ENCODE peak calls at places on chromosome 18, in four cellular contexts. R is astrocyte of the spinal cord, D is A673, K is GM23338. Z is an unnamed sample.

GRCh38 chr18:74084184-74084583 is 63.5 kb downstream of the FBXO15 start:
- DNase-seq in D (no peak), K (no peak), R (no peak), Z (no peak)

GRCh38 chr18:76880026-76880425 is 57.7 kb downstream of the ZNF236 start:
- DNase-seq in K (no peak), D (no peak), R (no peak), Z (no peak)

GRCh38 chr18:76259012-76259568 is 236.0 kb downstream of the ZNF516 start:
- DNase-seq in D (no peak), R (no peak), K (peak), Z (no peak)

GRCh38 chr18:76821875-76822509 is 365 bp upstream of the ZNF236 start:
- DNase-seq in D (peak), R (peak), K (peak), Z (peak)

GRCh38 chr18:49886891-49887764 is 73.8 kb upstream of the ACAA2 start:
- DNase-seq in K (peak), R (no peak), D (peak), Z (no peak)

GRCh38 chr18:58143391-58143790 is 99.4 kb downstream of the NEDD4L start:
- DNase-seq in K (no peak), D (no peak), R (peak), Z (peak)

GRCh38 chr18:70289351-70290330 is 796 bp downstream of the SOCS6 start:
- DNase-seq in K (peak), R (peak), D (peak), Z (no peak)

GRCh38 chr18:50307400-50307737 is 19.9 kb upstream of the CXXC1 start:
- DNase-seq in R (no peak), D (no peak), K (no peak), Z (no peak)

GRCh38 chr18:49846718-49847470 is 33.6 kb upstream of the ACAA2 start:
- DNase-seq in K (no peak), D (no peak), R (no peak), Z (no peak)

GRCh38 chr18:58051765-58052460 is 7.9 kb downstream of the NEDD4L start:
- DNase-seq in R (peak), D (peak), K (no peak), Z (no peak)

GRCh38 chr18:77023115-77023782 is 109.3 kb downstream of the MBP start:
- DNase-seq in D (no peak), K (no peak), R (peak), Z (no peak)

GRCh38 chr18:69770206-69770605 is 177.5 kb downstream of the CD226 start:
- DNase-seq in D (no peak), K (no peak), R (no peak), Z (no peak)

GRCh38 chr18:26133652-26134051 is at the start of gene PSMA8:
- DNase-seq in D (peak), K (peak), R (no peak), Z (peak)

DNA sequence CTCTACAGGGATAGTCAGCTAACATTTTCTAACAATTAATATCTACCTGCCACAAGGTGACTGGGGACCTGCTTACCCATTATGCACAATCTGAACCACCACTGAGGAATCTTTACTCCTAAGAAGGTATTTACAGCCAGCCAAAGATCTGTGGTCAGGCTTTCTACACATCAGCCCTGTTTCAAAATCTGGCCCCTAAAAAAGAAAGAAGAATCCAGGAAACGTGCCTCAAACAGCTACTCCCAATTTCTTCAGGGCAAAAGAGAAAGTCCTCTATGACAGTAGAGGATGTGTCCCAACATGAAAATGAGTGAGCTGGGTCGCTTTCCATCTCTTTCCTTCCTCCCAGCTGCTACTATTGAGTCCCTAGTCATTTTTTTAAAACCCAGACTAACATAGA is 79.6 kb downstream of the EPB41L3 start:
- DNase-seq in K (no peak), R (no peak), D (no peak), Z (no peak)
- TF ChIP-seq CTCF in K (no peak), R (no peak), D (no peak), Z (no peak)

GRCh38 chr18:13797157-13797611 is 26.8 kb upstream of the MC5R start:
- DNase-seq in R (peak), K (no peak), D (peak), Z (no peak)

GRCh38 chr18:13799396-13799795 is 24.6 kb upstream of the MC5R start:
- DNase-seq in R (no peak), D (no peak), K (no peak), Z (no peak)

GRCh38 chr18:13804305-13804704 is 19.6 kb upstream of the MC5R start:
- DNase-seq in K (no peak), D (no peak), R (no peak), Z (no peak)

GRCh38 chr18:13801260-13801601 is 22.7 kb upstream of the MC5R start:
- DNase-seq in K (no peak), R (no peak), D (no peak), Z (no peak)

DNA sequence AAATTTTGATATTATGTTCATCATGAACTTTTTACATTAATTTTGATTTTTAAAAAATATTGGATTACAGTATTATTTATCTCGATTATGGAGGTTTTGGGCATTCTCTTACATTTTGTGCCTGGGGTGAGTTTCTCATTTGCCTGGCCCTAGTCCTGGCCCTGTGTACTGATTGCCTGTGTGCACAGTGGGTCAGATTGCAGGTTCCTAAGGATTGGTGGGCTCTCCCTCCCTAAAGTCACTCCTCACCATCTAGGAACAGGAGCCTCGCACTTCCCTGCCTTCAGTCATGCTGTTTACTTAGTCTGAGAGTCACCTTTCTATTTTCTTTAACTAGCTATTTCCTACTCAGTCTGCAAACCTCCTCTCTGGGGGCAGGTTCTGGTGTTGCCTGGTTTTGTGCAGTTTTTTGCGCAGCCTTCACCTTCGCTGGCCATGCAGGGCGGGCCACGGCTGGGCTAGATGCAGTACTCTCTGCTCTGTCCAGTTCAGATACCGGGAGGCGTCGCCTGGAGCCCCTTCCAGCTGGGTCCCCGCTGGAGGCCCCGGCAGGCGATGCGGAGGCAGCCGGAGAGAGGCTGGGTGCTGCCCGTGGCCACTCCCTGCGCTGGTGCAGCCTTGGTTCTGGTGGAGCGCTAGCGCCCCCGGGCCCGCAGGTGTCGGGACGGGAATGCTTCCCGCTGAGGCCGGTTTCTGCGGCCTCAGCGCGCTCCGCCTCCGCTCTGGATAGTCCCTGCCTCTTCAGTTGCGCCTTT is 23.3 kb upstream of the MC5R start:
- DNase-seq in R (peak), K (peak), D (peak), Z (peak)
- H3K4me3 ChIP-seq in R (no peak), K (peak), D (peak), Z (peak)

GRCh38 chr18:32438173-32438572 is 32.5 kb downstream of the GAREM1 start:
- DNase-seq in K (no peak), R (no peak), D (no peak), Z (no peak)

GRCh38 chr18:32441536-32441935 is 29.1 kb downstream of the GAREM1 start:
- DNase-seq in D (no peak), R (peak), K (no peak), Z (peak)

GRCh38 chr18:32440478-32440877 is 30.2 kb downstream of the GAREM1 start:
- DNase-seq in R (no peak), D (no peak), K (no peak), Z (no peak)

GRCh38 chr18:32439241-32439640 is 31.4 kb downstream of the GAREM1 start:
- DNase-seq in D (no peak), K (no peak), R (no peak), Z (no peak)

DNA sequence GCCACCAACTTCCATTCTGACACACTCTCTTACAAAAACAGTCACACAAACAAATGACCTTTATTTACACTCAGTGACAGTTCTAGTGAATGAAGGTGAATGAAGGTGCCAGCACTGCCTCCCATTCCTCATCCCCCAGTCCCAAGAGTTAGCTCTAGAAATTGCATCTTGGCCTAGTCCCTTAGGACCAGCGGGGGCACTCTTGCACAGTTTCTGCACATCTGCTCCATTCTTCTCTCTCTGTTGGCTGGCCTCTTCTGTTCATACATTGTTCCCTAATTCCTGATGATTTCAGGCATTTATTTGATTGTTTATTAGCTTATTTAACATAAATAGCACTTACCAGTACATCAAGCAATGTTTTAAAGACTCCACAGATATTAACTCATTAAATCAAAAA is 30.9 kb downstream of the GAREM1 start:
- DNase-seq in D (peak), R (no peak), K (peak), Z (no peak)
- TF ChIP-seq CTCF in D (peak), R (peak), K (peak), Z (peak)

DNA sequence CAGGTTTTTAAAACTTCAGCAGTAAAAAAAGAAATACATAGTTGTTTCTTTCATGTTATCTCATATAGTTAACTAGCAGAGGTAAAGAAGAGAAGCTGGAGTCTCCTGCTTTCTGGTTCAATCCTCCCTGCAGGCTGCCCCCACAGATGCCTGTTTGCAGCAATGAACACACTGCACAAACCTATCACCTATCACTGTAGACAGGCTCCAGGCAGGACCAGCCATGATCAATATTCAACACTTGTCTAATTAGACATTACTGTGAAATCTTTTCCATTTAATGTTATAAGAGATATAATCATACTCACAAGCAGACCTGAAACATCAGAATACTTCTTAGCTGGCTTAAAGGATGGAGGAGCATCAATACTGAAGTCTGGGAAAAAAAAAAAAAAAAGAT is 19.8 kb downstream of the INO80C start:
- DNase-seq in R (no peak), D (no peak), K (no peak), Z (no peak)
- H3K4me3 ChIP-seq in R (no peak), D (no peak), K (no peak), Z (no peak)

DNA sequence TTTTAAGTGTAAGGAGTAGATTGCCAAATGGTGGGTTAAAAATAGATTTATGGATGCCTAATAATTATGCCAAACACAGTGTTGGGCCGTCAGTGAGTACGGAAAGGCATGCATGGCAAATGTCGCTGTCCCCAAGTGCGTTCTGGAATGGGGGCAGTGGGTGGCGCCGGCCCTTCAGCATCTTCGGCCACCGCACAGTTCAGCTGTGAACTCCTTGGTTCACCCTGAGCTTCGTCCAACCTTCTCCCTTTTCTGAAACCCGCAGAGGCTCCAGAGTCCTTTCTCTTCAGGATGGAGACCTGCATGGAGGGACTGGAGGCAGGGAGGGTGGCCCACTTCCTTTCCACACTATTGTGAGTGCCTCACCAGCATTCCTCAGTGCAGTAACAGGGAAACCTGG is 74.8 kb upstream of the TXNDC2 start:
- DNase-seq in K (peak), D (peak), R (no peak), Z (no peak)
- TF ChIP-seq CTCF in K (peak), D (peak), R (no peak), Z (no peak)

GRCh38 chr18:35040988-35041751 is at the start of gene MAPRE2:
- DNase-seq in R (peak), K (peak), D (peak), Z (peak)

GRCh38 chr18:35038029-35038428 is 3.2 kb upstream of the MAPRE2 start:
- DNase-seq in R (no peak), D (no peak), K (no peak), Z (no peak)

GRCh38 chr18:35038881-35039491 is 2.2 kb upstream of the MAPRE2 start:
- DNase-seq in K (no peak), R (no peak), D (no peak), Z (no peak)

GRCh38 chr18:35040638-35040987 is 600 bp upstream of the MAPRE2 start:
- DNase-seq in D (no peak), R (no peak), K (no peak), Z (no peak)

GRCh38 chr18:35039633-35040032 is 1.6 kb upstream of the MAPRE2 start:
- DNase-seq in K (no peak), D (no peak), R (no peak), Z (peak)
- H3K4me3 ChIP-seq in K (no peak), D (no peak), R (no peak), Z (no peak)

GRCh38 chr18:46393230-46393629 is 263.8 kb downstream of the LOXHD1 start:
- DNase-seq in D (no peak), K (peak), R (no peak), Z (no peak)
- TF ChIP-seq CTCF in D (peak), K (peak), R (peak), Z (no peak)

DNA sequence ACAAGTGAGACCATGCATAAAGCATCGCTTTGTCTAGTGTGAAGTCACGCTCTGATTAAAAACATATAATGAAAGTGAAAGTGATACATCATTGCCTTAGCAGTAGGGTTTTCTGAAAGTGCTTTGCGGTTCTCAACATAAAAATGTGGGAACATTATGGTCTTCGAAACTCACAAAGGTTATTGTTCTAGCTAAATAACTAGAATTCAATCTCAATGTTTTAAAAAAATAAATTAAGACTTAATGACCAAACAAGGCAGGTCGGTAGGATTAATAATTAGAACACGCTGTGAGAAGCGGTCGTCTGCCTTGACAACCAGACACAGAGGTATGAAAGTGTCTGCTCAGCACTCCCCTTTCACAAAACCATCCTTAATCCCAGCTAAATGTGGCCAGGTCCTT is 42.2 kb downstream of the KLHL14 start:
- DNase-seq in R (peak), D (peak), K (no peak), Z (peak)
- H3K4me3 ChIP-seq in R (peak), D (peak), K (no peak), Z (peak)

GRCh38 chr18:54950221-54950620 is 9.0 kb downstream of the CCDC68 start:
- DNase-seq in R (no peak), K (no peak), D (no peak), Z (no peak)
- TF ChIP-seq CTCF in R (no peak), K (peak), D (no peak), Z (no peak)

DNA sequence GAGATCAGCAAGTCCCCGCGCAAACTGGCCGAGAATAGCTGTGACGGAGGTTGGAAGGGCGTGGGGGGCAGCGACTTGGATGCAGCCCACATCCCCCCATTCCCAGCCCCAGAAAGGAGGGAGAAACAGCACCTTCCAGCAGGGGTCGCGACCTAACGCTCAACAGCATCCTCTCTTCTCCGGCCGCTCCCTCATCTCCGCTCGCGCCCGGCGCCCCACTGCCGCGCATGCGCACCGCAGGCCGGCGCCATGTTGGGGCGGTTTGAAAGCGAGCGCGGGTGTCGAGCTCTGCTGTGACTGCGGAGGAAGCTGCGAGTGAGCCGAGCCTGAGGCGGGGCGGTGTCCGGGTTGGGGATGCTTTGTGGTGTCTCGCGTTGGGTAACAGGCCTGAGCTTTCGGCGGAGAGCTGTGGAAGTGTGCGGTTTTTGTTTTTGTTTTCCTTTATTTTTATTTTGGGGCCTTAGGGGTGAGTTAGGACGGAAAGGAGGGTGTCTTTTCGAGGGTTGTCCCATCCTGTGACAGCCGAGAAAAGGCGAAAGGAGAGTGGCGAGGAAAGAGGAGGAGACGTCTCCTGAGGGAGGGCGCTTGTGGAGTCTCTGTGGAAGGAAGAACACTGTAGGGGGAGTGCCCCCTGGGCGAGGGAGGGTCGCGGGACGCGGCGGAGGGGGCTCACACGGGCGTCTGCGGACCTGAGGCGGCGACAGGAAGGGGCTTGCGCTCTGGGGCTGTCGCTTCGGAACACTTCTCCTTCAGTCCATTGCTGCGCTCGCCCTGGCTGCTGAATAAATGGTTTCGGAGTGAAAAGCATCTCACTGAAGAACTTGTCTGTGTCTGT is at the start of the genes C18orf54 and STARD6:
- DNase-seq in R (peak), D (peak), K (peak), Z (peak)
- H3K4me3 ChIP-seq in R (peak), D (peak), K (peak), Z (peak)